ENCODE peak calls at places on chromosome 17, in eight cellular contexts. A, Z, C, R, N, M, F and D are unnamed samples.

GRCh38 chr17:59329558-59330313 is 1.7 kb upstream of the YPEL2 start:
- DNase-seq in A (peak), Z (peak), R (peak), N (no peak), C (peak), M (peak), F (peak), D (peak)

GRCh38 chr17:50064253-50064991 is 8.5 kb downstream of the ITGA3 start:
- DNase-seq in A (no peak), F (peak), Z (no peak), M (no peak), N (no peak), R (no peak), C (peak), D (no peak)

GRCh38 chr17:50501054-50501453 is 7.2 kb upstream of the MYCBPAP start:
- DNase-seq in N (no peak), F (no peak), C (no peak), A (no peak), R (no peak), Z (no peak), M (no peak), D (peak)

GRCh38 chr17:21300601-21301571 is 16.4 kb downstream of the MAP2K3 start:
- DNase-seq in A (no peak), N (no peak), F (no peak), C (no peak), M (no peak), Z (no peak), R (no peak), D (no peak)

GRCh38 chr17:13182854-13183253 is 165.0 kb upstream of the ELAC2 start:
- DNase-seq in N (no peak), C (no peak), A (no peak), R (no peak), M (no peak), F (no peak), Z (no peak), D (no peak)

GRCh38 chr17:75036643-75037268 is 10.0 kb downstream of the ATP5PD start:
- DNase-seq in N (peak), Z (peak), R (peak), M (peak), A (peak), C (peak), F (peak), D (no peak)

GRCh38 chr17:56866496-56866895 is 32.5 kb downstream of the DGKE start:
- DNase-seq in Z (no peak), R (no peak), N (no peak), M (no peak), F (no peak), C (no peak), A (no peak), D (no peak)

GRCh38 chr17:49439673-49440571 is 25.2 kb upstream of the PHB1 start:
- DNase-seq in N (no peak), A (no peak), C (no peak), Z (no peak), R (no peak), F (no peak), M (no peak), D (no peak)

GRCh38 chr17:66839616-66840015 is 4.7 kb downstream of the CACNG5 start:
- DNase-seq in F (no peak), Z (no peak), C (no peak), A (no peak), N (no peak), M (no peak), R (no peak), D (no peak)

GRCh38 chr17:59627269-59627668 is 7.6 kb downstream of the CLTC start:
- DNase-seq in C (no peak), N (no peak), Z (no peak), M (no peak), F (no peak), R (no peak), A (no peak), D (no peak)

GRCh38 chr17:60388742-60389141 is 3.2 kb downstream of the USP32 start:
- DNase-seq in F (no peak), M (no peak), A (no peak), R (no peak), Z (no peak), C (no peak), N (no peak), D (no peak)

GRCh38 chr17:29219378-29220047 is 27.1 kb upstream of the CRYBA1 start:
- DNase-seq in F (peak), R (peak), M (peak), N (no peak), A (peak), C (peak), Z (peak), D (peak)